ENCODE peak calls at places on chromosomes 13 and 19, in four cellular contexts. Y, N, C and Q are unnamed samples.

GRCh38 chr13:31996611-31997010 is 35.0 kb upstream of the FRY start:
- DNase-seq in Y (no peak), N (no peak), C (no peak), Q (no peak)

GRCh38 chr13:110714798-110715394 is 1.4 kb downstream of the ING1 start:
- DNase-seq in Y (peak), N (peak), C (peak), Q (no peak)

GRCh38 chr19:45179063-45179847 is 671 bp downstream of the BLOC1S3 start:
- DNase-seq in Y (no peak), N (peak), C (no peak), Q (no peak)

GRCh38 chr19:47601180-47601904 is 7.6 kb upstream of the BICRA start:
- DNase-seq in Y (no peak), N (no peak), C (peak), Q (no peak)

GRCh38 chr19:43674630-43674982 is 4.6 kb upstream of the PLAUR start:
- DNase-seq in Y (no peak), N (peak), C (no peak), Q (no peak)

GRCh38 chr19:1355258-1355973 is 28.3 kb upstream of the NDUFS7 start:
- DNase-seq in Y (no peak), N (no peak), C (no peak), Q (no peak)

GRCh38 chr19:18280247-18281081 is 958 bp downstream of the JUND start:
- DNase-seq in Y (peak), N (peak), C (peak), Q (no peak)

GRCh38 chr19:52216401-52216800 is 26.5 kb downstream of the PPP2R1A start:
- DNase-seq in Y (no peak), N (no peak), C (no peak), Q (no peak)

GRCh38 chr13:32881074-32881791 is 135.0 kb upstream of the KL start:
- DNase-seq in Y (no peak), N (peak), C (no peak), Q (no peak)

GRCh38 chr19:7257148-7258041 is 36.8 kb downstream of the INSR start:
- DNase-seq in Y (no peak), N (peak), C (peak), Q (no peak)

GRCh38 chr19:49362048-49362925 is at the start of gene TEAD2:
- DNase-seq in Y (no peak), N (peak), C (no peak), Q (no peak)

GRCh38 chr13:99655351-99656091 is 154.2 kb downstream of the TM9SF2 start:
- DNase-seq in Y (no peak), N (peak), C (no peak), Q (no peak)

GRCh38 chr13:30376426-30377311 is 45.6 kb upstream of the UBE2L5 start:
- DNase-seq in Y (no peak), N (no peak), C (no peak), Q (no peak)

GRCh38 chr13:108533842-108534241 is 95.6 kb upstream of the MYO16 start:
- DNase-seq in Y (no peak), N (no peak), C (no peak), Q (no peak)

GRCh38 chr19:17183858-17184271 is 31.3 kb upstream of the USE1 start:
- DNase-seq in Y (no peak), N (no peak), C (no peak), Q (no peak)

GRCh38 chr19:5113633-5114586 is 145.0 kb downstream of the KDM4B start:
- DNase-seq in Y (no peak), N (no peak), C (no peak), Q (no peak)

GRCh38 chr19:47781590-47782318 is 3.3 kb downstream of the SELENOW start:
- DNase-seq in Y (no peak), N (peak), C (peak), Q (no peak)

GRCh38 chr13:21012211-21012610 is 49.2 kb downstream of the LATS2 start:
- DNase-seq in Y (no peak), N (no peak), C (no peak), Q (no peak)

GRCh38 chr13:77946522-77946921 is 27.9 kb upstream of the EDNRB start:
- DNase-seq in Y (no peak), N (no peak), C (no peak), Q (no peak)

GRCh38 chr19:28039677-28040381 is 1173.1 kb downstream of the UQCRFS1 start:
- DNase-seq in Y (no peak), N (no peak), C (no peak), Q (no peak)

GRCh38 chr13:42398542-42398941 is 126.6 kb downstream of the AKAP11 start:
- DNase-seq in Y (no peak), N (peak), C (no peak), Q (no peak)

GRCh38 chr13:81017525-81018152 is 676.7 kb upstream of the SPRY2 start:
- DNase-seq in Y (no peak), N (peak), C (no peak), Q (peak)

GRCh38 chr13:66513728-66514127 is 716.4 kb downstream of the PCDH9 start:
- DNase-seq in Y (no peak), N (peak), C (no peak), Q (no peak)

GRCh38 chr19:1122972-1123363 is 19.2 kb downstream of the GPX4 start:
- DNase-seq in Y (peak), N (peak), C (no peak), Q (no peak)

GRCh38 chr19:30841934-30842333 is 469.8 kb downstream of the ZNF536 start:
- DNase-seq in Y (no peak), N (no peak), C (no peak), Q (no peak)

GRCh38 chr13:79081942-79082341 is 324.1 kb downstream of the RBM26 start:
- DNase-seq in Y (no peak), N (no peak), C (no peak), Q (no peak)

GRCh38 chr13:79075703-79076102 is 330.4 kb downstream of the RBM26 start:
- DNase-seq in Y (no peak), N (no peak), C (no peak), Q (no peak)

GRCh38 chr13:79085021-79085420 is 321.0 kb downstream of the RBM26 start:
- DNase-seq in Y (no peak), N (no peak), C (no peak), Q (no peak)

DNA sequence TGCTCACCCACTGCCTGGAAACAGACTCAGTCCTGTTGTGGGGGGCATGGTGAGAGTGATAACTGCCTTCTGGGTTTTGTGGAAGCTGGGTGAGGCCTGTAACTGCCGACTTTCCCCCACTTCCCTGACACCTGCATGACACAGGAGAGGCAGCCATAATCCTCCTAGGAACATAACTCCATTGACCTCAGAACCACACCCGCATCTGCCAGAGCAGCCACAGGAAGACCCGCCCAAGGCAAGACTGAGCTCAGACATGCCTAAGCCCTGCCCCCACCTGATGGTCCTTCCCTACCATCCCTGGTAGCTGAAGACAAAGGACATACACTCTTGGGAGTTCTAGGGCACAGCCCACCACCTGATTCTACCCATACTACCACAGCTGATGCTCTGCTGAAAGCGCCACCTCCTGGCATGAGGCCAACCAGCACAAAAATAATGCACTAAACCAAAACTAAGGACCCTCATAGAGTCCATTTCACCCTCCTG is 326.7 kb downstream of the RBM26 start:
- DNase-seq in Y (no peak), N (no peak), C (no peak), Q (no peak)
- TF ChIP-seq CTCF in Y (no peak), N (no peak), C (no peak), Q (no peak)

GRCh38 chr13:112184851-112185371 is 118.0 kb downstream of the SOX1 start:
- DNase-seq in Y (no peak), N (no peak), C (no peak), Q (no peak)

GRCh38 chr13:112186091-112186490 is 119.1 kb downstream of the SOX1 start:
- DNase-seq in Y (no peak), N (no peak), C (no peak), Q (no peak)

GRCh38 chr13:112185466-112185865 is 118.5 kb downstream of the SOX1 start:
- DNase-seq in Y (no peak), N (no peak), C (no peak), Q (no peak)

GRCh38 chr13:112188298-112188610 is 121.3 kb downstream of the SOX1 start:
- DNase-seq in Y (no peak), N (no peak), C (no peak), Q (no peak)

DNA sequence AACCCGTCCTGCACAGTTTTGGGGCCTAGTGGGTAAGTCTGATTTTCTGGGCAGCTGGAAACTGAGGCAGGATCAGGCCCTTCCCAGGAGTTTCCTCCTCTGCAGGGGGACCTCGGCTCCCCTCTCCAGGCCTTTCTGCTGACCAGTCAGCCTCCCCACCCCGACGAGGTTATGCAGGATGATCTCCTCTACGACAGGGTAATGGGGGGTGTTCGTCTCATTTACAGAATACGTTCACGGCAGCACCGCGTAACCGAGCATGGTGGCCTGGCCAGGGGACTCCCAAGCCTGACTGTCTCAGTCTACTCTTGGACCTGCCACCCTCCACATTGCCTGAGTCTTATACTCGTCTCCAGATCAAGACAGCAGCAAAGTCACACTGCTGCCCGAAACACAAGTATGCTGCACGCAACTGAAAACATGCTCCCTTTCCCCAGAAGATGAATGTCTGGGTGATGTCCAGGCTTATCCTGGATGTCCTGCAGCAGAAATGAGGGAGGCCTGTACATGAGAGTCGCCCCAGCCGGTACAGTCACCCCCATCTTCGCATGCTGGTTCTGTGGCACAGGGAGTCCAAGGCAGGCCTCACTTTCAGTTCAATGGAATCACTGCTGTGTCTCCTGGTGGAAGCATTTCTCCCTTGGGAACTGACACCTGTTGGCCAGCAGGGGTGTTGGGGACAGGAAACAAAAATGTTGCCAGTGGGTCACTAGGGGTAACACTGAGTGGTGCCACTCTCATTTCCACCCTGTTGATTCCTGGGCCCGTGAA is 120.8 kb downstream of the SOX1 start:
- DNase-seq in Y (no peak), N (no peak), C (no peak), Q (no peak)
- TF ChIP-seq CTCF in Y (no peak), N (no peak), C (no peak), Q (no peak)

GRCh38 chr13:45464687-45465453 is at the start of gene COG3:
- DNase-seq in Y (peak), N (peak), C (peak), Q (peak)

GRCh38 chr13:45468676-45469075 is 3.9 kb downstream of the COG3 start:
- DNase-seq in Y (no peak), N (no peak), C (no peak), Q (no peak)

GRCh38 chr13:45466359-45466758 is 1.6 kb downstream of the COG3 start:
- DNase-seq in Y (no peak), N (no peak), C (no peak), Q (no peak)

DNA sequence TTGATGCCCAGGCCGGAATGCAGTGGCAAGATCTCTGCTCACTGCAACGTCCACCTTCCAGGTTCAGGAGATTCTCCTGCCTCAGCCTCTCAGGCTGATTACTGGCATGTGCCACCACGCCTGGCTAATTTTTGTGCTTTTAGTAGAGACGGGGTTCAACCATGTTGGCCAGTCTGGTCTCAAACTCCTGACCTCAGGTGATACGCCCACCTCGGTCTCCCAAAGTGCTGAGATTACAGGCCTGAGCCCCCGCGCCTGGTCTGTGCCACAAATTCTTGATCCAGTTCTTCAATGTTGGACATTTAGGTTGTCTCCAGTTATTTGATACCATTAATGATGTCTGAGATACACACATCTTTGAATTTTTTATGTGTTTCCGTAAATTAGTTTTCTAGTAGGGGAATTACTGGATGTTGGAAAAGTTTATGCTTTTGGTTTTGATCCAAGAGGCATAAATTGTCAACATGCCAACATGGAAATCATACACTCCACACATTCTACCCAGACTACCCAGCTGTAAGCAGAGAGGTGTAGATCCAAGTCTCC is 525 bp upstream of the COG3 start:
- DNase-seq in Y (no peak), N (no peak), C (no peak), Q (no peak)
- TF ChIP-seq CTCF in Y (peak), N (no peak), C (no peak), Q (no peak)

GRCh38 chr13:74867460-74867859 is 614.5 kb downstream of the TBC1D4 start:
- DNase-seq in Y (no peak), N (no peak), C (no peak), Q (no peak)

GRCh38 chr13:74869846-74870245 is 612.1 kb downstream of the TBC1D4 start:
- DNase-seq in Y (no peak), N (peak), C (no peak), Q (no peak)

GRCh38 chr13:74870865-74871264 is 611.1 kb downstream of the TBC1D4 start:
- DNase-seq in Y (no peak), N (peak), C (no peak), Q (no peak)

GRCh38 chr13:74866151-74866550 is 615.8 kb downstream of the TBC1D4 start:
- DNase-seq in Y (no peak), N (no peak), C (no peak), Q (no peak)

DNA sequence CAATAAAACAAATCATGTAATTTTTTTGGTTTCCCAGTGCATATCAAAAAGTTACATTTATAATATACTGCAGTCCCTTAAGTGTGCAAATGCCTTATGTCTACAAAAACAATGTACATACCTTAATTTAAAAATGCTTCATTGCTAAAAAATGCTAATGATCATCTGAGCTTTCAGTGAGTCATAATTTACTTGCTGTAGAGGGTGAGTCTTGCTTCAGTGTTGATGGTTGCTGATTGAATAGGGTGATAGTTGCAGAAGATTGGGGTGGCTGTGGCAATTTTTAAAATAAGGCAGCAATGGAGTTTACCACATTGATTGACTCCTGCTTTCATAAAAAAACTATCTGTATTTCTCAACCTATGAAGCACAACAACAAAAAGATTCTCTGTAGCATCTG is 613.9 kb downstream of the TBC1D4 start:
- DNase-seq in Y (no peak), N (no peak), C (no peak), Q (no peak)
- TF ChIP-seq CTCF in Y (no peak), N (no peak), C (no peak), Q (no peak)

GRCh38 chr13:25237083-25237482 is 50.2 kb downstream of the MTMR6 start:
- DNase-seq in Y (no peak), N (no peak), C (no peak), Q (no peak)
- TF ChIP-seq CTCF in Y (no peak), N (no peak), C (no peak), Q (no peak)

DNA sequence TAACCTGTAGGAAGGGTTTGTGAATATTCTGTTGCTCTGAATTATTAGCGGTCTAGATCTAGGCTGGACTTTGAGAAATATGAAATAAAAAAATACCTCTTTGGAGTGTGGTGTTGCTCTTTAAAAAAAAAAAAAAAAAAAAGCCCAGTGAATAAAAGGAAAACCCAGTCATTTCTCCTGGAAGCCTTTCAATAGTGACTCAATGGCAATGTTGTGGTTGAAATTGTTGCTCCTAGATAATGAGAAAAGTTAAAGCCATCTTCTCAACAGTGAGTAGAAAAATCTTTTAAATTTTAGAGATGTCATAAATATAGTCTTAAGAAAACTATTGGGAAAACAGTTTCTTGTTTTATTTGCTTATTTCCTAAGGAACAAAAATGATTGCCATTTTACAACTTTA is 135.3 kb downstream of the RFC3 start:
- DNase-seq in Y (no peak), N (peak), C (no peak), Q (no peak)
- TF ChIP-seq CTCF in Y (no peak), N (no peak), C (no peak), Q (no peak)

DNA sequence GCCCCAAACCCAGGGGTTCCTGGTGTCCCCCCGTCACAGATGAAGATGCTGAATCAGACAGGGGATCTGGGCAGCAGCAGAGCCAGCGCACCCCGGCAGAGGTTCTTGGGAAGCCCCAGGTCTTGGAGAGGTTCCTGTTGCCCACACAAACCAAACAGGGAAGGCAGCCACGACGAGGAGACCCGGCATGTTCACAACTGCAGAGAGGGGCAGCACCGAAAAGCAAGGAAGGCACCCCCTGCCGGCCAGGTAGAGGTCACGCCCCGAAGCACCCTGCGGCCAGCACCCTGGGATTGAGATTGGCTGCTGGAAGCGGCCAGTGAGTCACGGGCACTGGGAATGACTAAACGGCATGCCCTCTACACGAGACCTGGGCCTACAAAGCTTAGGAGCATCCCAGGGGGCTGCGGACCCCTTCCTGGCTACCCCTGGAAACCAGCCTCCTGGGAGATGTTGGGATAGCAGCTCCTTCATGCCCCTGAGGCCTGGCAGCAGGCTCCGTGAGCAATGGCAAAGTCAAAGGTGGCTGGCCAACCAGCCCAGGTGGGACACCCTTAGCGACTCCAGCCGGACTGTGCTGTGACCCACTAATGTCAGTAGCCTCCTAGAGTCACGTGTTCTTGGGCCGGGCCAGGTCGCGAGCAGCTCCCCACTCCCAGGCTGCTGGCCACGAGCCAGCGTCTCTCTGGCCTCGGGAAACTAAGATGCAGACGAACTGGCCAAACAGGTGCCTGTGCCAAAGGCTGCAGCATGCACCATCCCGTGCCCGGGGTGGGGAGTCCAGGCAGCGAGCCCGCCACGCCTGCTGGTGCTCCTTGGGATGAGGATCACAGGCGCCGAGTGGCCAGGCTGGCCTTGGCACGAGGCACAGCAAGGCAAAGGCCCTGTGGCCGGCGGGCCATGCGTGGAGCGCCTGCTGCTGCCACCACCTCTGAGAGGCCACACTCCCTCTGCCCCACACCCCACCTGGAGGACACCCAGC is 43.2 kb downstream of the MLLT1 start:
- DNase-seq in Y (no peak), N (no peak), C (peak), Q (no peak)
- TF ChIP-seq CTCF in Y (no peak), N (no peak), C (no peak), Q (no peak)

GRCh38 chr13:39815345-39816111 is 160.1 kb downstream of the COG6 start:
- DNase-seq in Y (no peak), N (peak), C (no peak), Q (no peak)
- TF ChIP-seq CTCF in Y (no peak), N (peak), C (no peak), Q (no peak)

GRCh38 chr13:50129923-50130685 is 114.9 kb downstream of the KCNRG start:
- DNase-seq in Y (no peak), N (peak), C (no peak), Q (no peak)

GRCh38 chr13:50127726-50128291 is 112.6 kb downstream of the KCNRG start:
- DNase-seq in Y (no peak), N (peak), C (no peak), Q (no peak)

GRCh38 chr13:50130686-50131051 is 115.4 kb downstream of the KCNRG start:
- DNase-seq in Y (no peak), N (peak), C (no peak), Q (no peak)

GRCh38 chr13:50128406-50129048 is 113.3 kb downstream of the KCNRG start:
- DNase-seq in Y (no peak), N (no peak), C (no peak), Q (no peak)

GRCh38 chr13:50129065-50129922 is 114.0 kb downstream of the KCNRG start:
- DNase-seq in Y (no peak), N (no peak), C (no peak), Q (no peak)
- TF ChIP-seq CTCF in Y (no peak), N (no peak), C (no peak), Q (no peak)